ENCODE peak calls at places on chromosomes 7 and 10, in five cellular contexts. Q is AG09309, V is mammary epithelial cell, W is AG04450, G is HL-60. X is an unnamed sample.

GRCh38 chr7:44117801-44118429 is 5.4 kb downstream of the POLD2 start:
- DNase-seq in W (no peak), G (no peak), V (no peak), Q (no peak), X (no peak)

GRCh38 chr7:65429642-65430343 is 56.1 kb downstream of the ZNF92 start:
- DNase-seq in W (no peak), G (no peak), V (no peak), Q (no peak), X (no peak)

GRCh38 chr7:128386415-128386925 is 23.3 kb downstream of the IMPDH1 start:
- DNase-seq in V (no peak), W (no peak), G (no peak), Q (no peak), X (no peak)

GRCh38 chr10:54667136-54667535 is 133.9 kb downstream of the PCDH15 start:
- DNase-seq in Q (no peak), W (no peak), G (no peak), V (no peak), X (no peak)

GRCh38 chr10:132222726-132223125 is 36.0 kb downstream of the DPYSL4 start:
- DNase-seq in Q (no peak), W (no peak), G (no peak), V (no peak), X (no peak)

GRCh38 chr7:77699056-77699455 is 2.8 kb downstream of the RSBN1L start:
- DNase-seq in W (no peak), V (peak), G (no peak), Q (no peak), X (peak)

GRCh38 chr7:155459867-155460461 is 2.0 kb downstream of the EN2 start:
- DNase-seq in V (no peak), Q (no peak), W (no peak), G (no peak), X (no peak)

GRCh38 chr7:20280475-20281351 is 50.0 kb upstream of the ITGB8 start:
- DNase-seq in V (no peak), W (peak), G (no peak), Q (peak), X (peak)

GRCh38 chr7:115747174-115747573 is 283.4 kb downstream of the TFEC start:
- DNase-seq in G (no peak), V (no peak), Q (no peak), W (no peak), X (peak)

GRCh38 chr10:126639084-126639483 is 31.4 kb downstream of the C10orf90 start:
- DNase-seq in G (no peak), W (no peak), V (no peak), Q (no peak), X (no peak)

GRCh38 chr10:46787321-46787615 is 124.0 kb upstream of the PTPN20 start:
- DNase-seq in V (peak), G (peak), W (no peak), Q (no peak), X (peak)

GRCh38 chr10:28730031-28730778 is 52.9 kb downstream of the BAMBI start:
- DNase-seq in V (no peak), G (no peak), W (no peak), Q (peak), X (peak)

GRCh38 chr10:132650611-132651250 is 113.1 kb downstream of the INPP5A start:
- DNase-seq in W (no peak), Q (no peak), G (no peak), V (no peak), X (no peak)

GRCh38 chr10:130606001-130606405 is 469.8 kb downstream of the GLRX3 start:
- DNase-seq in Q (no peak), G (no peak), V (no peak), W (no peak), X (no peak)

GRCh38 chr7:135510603-135511183 is 791 bp upstream of the CNOT4 start:
- DNase-seq in Q (no peak), V (no peak), G (peak), W (no peak), X (peak)

GRCh38 chr7:45414226-45414625 is 159.9 kb upstream of the ADCY1 start:
- DNase-seq in Q (no peak), W (no peak), V (no peak), G (no peak), X (no peak)

GRCh38 chr7:45413419-45413818 is 160.7 kb upstream of the ADCY1 start:
- DNase-seq in G (no peak), Q (no peak), V (no peak), W (no peak), X (no peak)

GRCh38 chr7:45417268-45417667 is 156.9 kb upstream of the ADCY1 start:
- DNase-seq in Q (no peak), W (no peak), G (no peak), V (no peak), X (no peak)

GRCh38 chr7:45416846-45417245 is 157.3 kb upstream of the ADCY1 start:
- DNase-seq in W (no peak), G (no peak), Q (no peak), V (no peak), X (no peak)

DNA sequence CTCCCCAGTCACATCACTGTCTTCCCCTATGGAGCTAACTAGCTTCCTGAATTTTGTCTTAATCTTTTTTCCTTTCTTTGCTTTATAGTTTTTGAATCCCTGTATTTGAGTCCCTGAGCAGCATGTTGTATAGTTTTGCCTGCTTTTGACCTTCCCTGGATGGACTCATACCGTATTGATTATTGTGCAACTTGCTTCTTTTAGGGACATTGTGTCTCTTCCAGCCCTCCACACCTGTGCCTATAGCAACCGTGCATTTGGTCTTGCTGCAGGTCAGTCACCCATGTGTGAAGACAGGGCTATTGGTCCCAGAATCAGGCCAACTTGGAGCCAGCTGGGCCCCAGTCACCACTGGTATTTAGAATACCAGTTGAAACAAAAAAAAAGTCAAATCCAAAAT is 158.9 kb upstream of the ADCY1 start:
- DNase-seq in G (no peak), Q (no peak), W (no peak), V (no peak), X (no peak)
- TF ChIP-seq CTCF in G (no peak), Q (no peak), W (no peak), V (no peak), X (no peak)

DNA sequence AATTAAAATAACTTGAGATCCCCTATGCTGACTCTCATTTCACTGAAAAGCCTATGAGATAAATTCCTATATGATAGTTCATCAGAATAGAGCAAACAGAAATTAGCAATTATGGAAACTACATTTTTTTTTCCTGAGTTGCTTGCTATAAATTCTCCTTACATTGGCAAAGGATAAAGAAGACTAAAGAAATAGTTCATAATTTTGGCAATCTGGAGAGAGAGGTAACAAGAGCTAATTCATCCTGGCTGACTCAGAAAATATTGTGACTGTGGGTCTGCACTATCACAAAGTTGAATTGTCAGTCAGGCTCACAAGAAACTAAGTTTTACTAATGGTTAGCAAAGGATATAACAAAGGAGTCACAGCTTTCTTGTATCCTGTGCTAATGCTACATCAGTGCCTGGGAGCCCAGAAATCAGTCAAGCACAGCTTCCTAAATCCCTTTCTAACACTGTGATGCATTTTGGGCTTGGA is 483.0 kb downstream of the MAGI2 start:
- DNase-seq in V (no peak), G (no peak), Q (peak), W (no peak), X (no peak)
- H3K4me3 ChIP-seq in V (no peak), G (no peak), Q (no peak), W (no peak), X (no peak)

DNA sequence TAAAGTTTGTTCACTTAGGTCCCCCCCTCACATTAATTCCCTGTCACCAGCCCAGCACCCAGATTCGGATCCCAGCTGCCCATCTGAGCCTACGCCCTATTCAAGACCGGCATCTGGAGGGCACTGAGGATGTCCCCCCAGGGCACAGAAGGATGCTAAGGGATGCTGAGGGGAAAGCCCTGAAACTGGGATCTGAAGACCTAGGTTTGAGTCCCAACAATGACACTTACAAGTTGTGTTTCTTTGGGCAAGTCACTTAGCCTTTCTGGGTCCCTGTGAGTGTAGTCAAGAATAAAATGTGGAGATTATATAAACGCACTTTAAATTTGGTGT is 3.8 kb upstream of the MARVELD1 start:
- DNase-seq in V (no peak), Q (no peak), W (no peak), G (no peak), X (no peak)
- TF ChIP-seq CTCF in V (no peak), Q (no peak), W (no peak), G (no peak), X (no peak)

GRCh38 chr10:79435271-79436065 is 10.0 kb downstream of the ZCCHC24 start:
- DNase-seq in V (no peak), W (no peak), G (no peak), Q (no peak), X (peak)

GRCh38 chr10:79434816-79435215 is 10.6 kb downstream of the ZCCHC24 start:
- DNase-seq in V (peak), G (no peak), W (no peak), Q (no peak), X (peak)

GRCh38 chr10:79433324-79434222 is 11.9 kb downstream of the ZCCHC24 start:
- DNase-seq in G (no peak), V (no peak), W (no peak), Q (no peak), X (peak)

GRCh38 chr10:79436066-79436849 is 9.2 kb downstream of the ZCCHC24 start:
- DNase-seq in W (no peak), G (no peak), Q (no peak), V (no peak), X (no peak)

DNA sequence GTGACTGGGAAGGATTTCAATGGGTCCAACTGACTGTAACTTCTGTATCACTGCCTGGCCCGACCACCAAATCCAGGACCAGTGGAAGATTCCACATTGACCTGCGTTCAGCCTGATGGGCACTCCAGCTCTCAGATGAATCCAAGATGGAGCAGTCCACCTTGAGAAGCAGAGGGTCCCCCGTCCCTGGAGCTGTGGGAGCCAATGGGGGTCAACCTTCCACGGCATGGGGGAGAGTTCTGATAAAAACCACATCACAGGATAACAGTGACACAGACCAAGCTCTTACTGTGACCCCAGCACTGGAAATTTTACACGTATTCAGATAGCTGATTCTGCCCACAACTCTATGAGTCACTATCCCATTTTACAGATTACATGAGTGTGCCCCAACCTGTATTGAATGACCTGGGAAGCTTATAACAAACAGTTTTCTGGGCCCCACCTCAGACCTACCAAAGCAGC is 11.2 kb downstream of the ZCCHC24 start:
- DNase-seq in W (no peak), G (no peak), V (peak), Q (no peak), X (peak)
- H3K4me3 ChIP-seq in W (no peak), G (no peak), V (no peak), Q (no peak), X (no peak)

DNA sequence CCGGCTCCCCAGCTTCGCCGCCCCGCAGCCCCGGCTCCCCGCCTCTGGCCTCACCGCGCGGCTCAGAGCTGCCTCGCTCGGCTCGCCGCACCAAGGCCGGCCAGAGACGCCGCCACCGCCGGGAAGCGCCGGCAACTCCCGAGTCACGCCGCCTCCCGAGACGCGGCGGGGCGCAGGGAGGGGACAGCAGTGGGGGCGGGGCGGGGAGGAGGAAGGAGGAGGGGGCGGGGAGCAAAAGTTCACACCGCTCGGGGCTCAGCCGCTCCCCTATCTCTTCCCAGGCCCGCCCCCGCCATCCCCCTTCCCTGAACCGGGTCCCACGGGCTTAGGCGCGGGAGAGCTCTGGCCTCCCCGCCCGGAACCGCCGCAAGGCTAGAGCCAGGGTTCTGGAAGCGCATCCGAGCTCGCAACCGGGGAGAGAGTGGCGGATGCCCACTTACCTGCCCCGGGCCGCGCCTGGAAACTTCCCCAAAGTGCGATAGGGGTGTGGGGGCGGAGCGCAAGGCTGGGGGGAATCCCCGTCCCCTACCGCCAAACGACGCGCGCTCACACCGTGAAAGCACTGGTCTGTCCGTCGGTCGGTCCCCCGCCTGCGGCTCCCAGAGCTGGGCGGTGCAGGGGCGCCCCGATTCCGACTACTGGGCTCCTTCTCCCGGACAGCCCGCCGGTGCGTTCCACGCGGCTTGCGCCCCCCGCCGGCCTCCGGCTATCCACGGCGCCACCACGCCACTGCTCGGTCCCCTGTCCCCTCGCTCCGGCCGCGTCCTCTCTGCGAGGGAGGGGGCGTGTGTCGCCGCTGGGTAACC is 925 bp downstream of the CHST15 start:
- DNase-seq in V (peak), G (no peak), Q (no peak), W (no peak), X (no peak)
- TF ChIP-seq CTCF in V (no peak), G (no peak), Q (no peak), W (no peak), X (no peak)

DNA sequence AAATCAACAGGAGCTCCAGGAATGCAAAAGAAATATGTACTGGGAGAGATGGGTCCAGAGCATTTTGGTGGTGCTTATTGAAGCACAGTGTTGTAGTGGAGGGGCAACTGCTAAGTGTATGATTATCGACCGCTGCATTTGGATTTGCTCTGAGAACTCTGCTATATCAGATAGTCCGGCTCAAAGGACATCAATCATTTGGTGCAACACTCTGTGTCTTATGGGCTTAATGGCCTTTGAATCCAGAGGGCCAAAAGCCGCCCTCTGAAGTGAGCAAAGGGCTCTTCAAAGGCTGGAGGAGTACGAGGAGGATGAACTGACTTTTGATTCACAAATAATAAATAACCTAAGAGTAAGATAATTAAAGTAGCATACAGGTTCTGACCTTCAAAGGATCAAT is 9.4 kb upstream of the IKZF1 start:
- DNase-seq in G (no peak), Q (no peak), W (no peak), V (no peak), X (no peak)
- H3K4me3 ChIP-seq in G (no peak), Q (no peak), W (no peak), V (no peak), X (no peak)

GRCh38 chr10:32961892-32962369 is 3.9 kb upstream of the ITGB1 start:
- DNase-seq in G (peak), Q (peak), V (peak), W (peak), X (peak)
- TF ChIP-seq CTCF in G (no peak), Q (peak), V (no peak), W (peak), X (peak)

X was measured in choroid plexus epithelial cell.